ENCODE peak calls at places on chromosomes 1 and 21, in nine cellular contexts. P is left ventricle myocardium inferior, Q is trophoblast cell, Z is neuronal stem cell, M is GM12865, K is aorta, Y is IMR-90, N is brain microvascular endothelial cell, J is HCT116. C is an unnamed sample.
A peak's percentile ranks its signal among the peaks of the same experiment; 100 is the strongest.

GRCh38 chr1:56357931-56358783 is 221.2 kb downstream of the PLPP3 start:
- DNase-seq in M (no peak), J (no peak), Q (no peak), N (no peak), Y (no peak), K (no peak), P (no peak), Z (no peak), C (no peak)

GRCh38 chr1:204520834-204521709 is 4.9 kb downstream of the MDM4 start:
- DNase-seq in K (no peak), M (peak; percentile 90), N (peak; percentile 52), P (no peak), Y (peak; percentile 90), Q (no peak), Z (no peak), J (no peak), C (peak; percentile 84)

GRCh38 chr1:7402548-7402850 is 368.6 kb upstream of the VAMP3 start:
- DNase-seq in K (no peak), Z (no peak), J (no peak), Q (no peak), M (peak; percentile 43), P (no peak), N (no peak), Y (no peak), C (no peak)

GRCh38 chr21:45471229-45472052 is 66.5 kb downstream of the COL18A1 start:
- DNase-seq in P (peak; percentile 59), K (peak; percentile 58), Q (no peak), J (no peak), Z (no peak), N (peak; percentile 58), M (no peak), Y (peak; percentile 93), C (peak; percentile 94)

GRCh38 chr1:66938618-66939017 is 13.8 kb downstream of the MIER1 start:
- DNase-seq in Y (peak; percentile 45), J (no peak), N (no peak), M (no peak), K (no peak), Q (no peak), P (no peak), Z (no peak), C (peak; percentile 41)

GRCh38 chr1:201552941-201553341 is 14.0 kb downstream of the NAV1 start:
- DNase-seq in Y (peak; percentile 76), Z (no peak), P (no peak), M (no peak), J (no peak), N (peak; percentile 75), Q (no peak), K (no peak), C (peak; percentile 62)

GRCh38 chr1:65681101-65681500 is 111.6 kb upstream of the PDE4B start:
- DNase-seq in N (peak; percentile 81), M (no peak), P (no peak), K (no peak), J (no peak), Y (peak; percentile 70), Z (no peak), Q (peak; percentile 9), C (peak; percentile 59)

GRCh38 chr1:36869054-36869453 is 165.3 kb downstream of the GRIK3 start:
- DNase-seq in J (no peak), K (no peak), Z (no peak), Q (no peak), Y (no peak), M (no peak), N (no peak), P (no peak), C (no peak)

GRCh38 chr1:89974701-89975470 is 20.0 kb upstream of the ZNF326 start:
- DNase-seq in N (no peak), M (no peak), J (no peak), Y (peak; percentile 80), K (no peak), Z (no peak), Q (no peak), P (no peak), C (peak; percentile 57)

GRCh38 chr1:47931395-47931794 is 65.8 kb downstream of the TRABD2B start:
- DNase-seq in J (peak; percentile 19), N (no peak), Q (no peak), M (peak; percentile 24), K (no peak), P (no peak), Y (no peak), Z (no peak), C (no peak)

GRCh38 chr1:213374369-213374768 is 323.3 kb downstream of the RPS6KC1 start:
- DNase-seq in Z (peak; percentile 80), N (peak; percentile 36), K (peak; percentile 69), Q (peak; percentile 42), M (peak; percentile 59), Y (peak; percentile 32), J (peak; percentile 40), P (peak; percentile 43), C (peak; percentile 43)

GRCh38 chr1:245788269-245788668 is 633.5 kb downstream of the KIF26B start:
- DNase-seq in P (no peak), K (no peak), Y (peak; percentile 98), Z (no peak), M (no peak), Q (peak; percentile 67), N (peak; percentile 93), J (no peak), C (peak; percentile 97)

GRCh38 chr1:3799976-3800685 is 3.8 kb upstream of the LRRC47 start:
- DNase-seq in K (no peak), Q (peak; percentile 31), Z (no peak), J (no peak), M (no peak), P (no peak), Y (no peak), N (no peak), C (no peak)

DNA sequence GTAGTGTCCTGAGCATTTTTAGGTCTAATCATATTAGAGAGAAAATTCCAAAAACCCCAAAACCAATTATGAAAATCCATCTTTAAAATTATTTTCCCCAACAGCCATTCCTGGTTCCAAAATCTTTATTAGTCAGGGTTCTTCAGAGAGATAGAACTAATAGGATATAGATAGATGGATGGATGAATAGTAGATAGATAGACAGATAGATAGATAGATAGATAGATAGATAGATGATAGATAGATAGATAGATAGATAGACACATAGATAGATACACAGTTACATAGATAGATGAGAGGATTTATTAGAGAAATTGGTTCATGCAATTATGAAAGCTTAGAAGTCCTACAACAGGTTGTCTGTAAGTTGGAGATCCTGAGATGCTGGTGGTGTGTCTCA is 122.7 kb upstream of the POGK start:
- DNase-seq in Y (no peak), Z (no peak), J (no peak), P (no peak), Q (no peak), M (no peak), K (no peak), N (no peak), C (no peak)
- H3K4me3 ChIP-seq in Y (no peak overlapping the region), Z (no peak overlapping the region), J (no peak overlapping the region), P (no peak overlapping the region), Q (no peak overlapping the region), M (no peak overlapping the region), K (no peak overlapping the region), N (no peak overlapping the region), C (no peak overlapping the region)

GRCh38 chr1:182587666-182588438 is 1.2 kb downstream of the RNASEL start:
- DNase-seq in Q (no peak), K (no peak), J (no peak), M (no peak), N (no peak), Z (no peak), P (no peak), Y (no peak), C (no peak)
- H3K4me3 ChIP-seq in Q (no peak overlapping the region), K (no peak overlapping the region), J (peak overlapping the region; percentile 69), M (peak overlapping the region; percentile 77), N (peak overlapping the region; percentile 70), Z (peak overlapping the region; percentile 58), P (peak overlapping the region; percentile 79), Y (peak overlapping the region; percentile 54), C (peak overlapping the region; percentile 90)

GRCh38 chr1:41673806-41674205 is 189.3 kb upstream of the EDN2 start:
- DNase-seq in J (no peak), Y (peak; percentile 17), N (no peak), M (peak; percentile 58), Z (no peak), K (no peak), Q (no peak), P (no peak), C (peak; percentile 42)

GRCh38 chr1:41673355-41673754 is 188.9 kb upstream of the EDN2 start:
- DNase-seq in J (no peak), M (peak; percentile 82), N (no peak), Y (peak; percentile 64), P (no peak), Z (no peak), K (no peak), Q (no peak), C (peak; percentile 70)

GRCh38 chr1:41671116-41671755 is 186.8 kb upstream of the EDN2 start:
- DNase-seq in Z (no peak), Y (no peak), J (no peak), N (no peak), Q (no peak), K (no peak), P (no peak), M (no peak), C (no peak)

GRCh38 chr1:41672173-41672572 is 187.7 kb upstream of the EDN2 start:
- DNase-seq in Q (peak; percentile 80), J (peak; percentile 52), Z (no peak), Y (peak; percentile 86), P (no peak), K (no peak), N (peak; percentile 80), M (no peak), C (peak; percentile 56)

DNA sequence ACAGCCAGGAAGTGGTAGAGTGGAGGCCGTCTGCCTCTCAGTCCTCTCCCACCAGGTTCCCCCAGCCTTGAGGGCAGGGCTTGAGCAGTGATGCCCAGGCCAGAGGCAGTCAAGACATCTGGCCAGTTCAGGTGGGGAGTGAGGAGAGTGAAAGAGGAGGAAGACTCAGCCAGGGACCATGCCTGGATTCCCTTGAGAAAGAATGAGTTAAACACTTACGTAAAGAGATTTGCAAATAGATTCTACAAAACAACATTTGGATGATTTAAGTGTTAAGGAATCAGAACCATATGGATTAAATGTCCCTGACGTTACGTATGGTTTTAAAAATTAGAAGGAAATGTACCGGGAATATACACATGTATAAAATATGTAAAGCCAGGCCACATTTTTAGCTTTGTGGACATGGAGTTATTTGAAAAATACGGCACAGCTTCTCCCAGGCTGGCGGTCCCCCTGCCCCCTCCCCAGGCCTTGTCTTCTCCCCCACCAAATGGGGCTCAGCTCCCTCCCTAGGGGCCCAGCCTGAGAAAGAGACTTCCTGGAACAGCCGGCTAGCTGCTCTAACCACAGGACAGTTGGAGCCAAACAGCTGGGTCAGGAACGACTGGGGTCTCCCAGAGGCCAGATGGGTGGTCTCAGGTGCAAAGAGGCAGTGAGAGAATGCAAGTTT is 188.3 kb upstream of the EDN2 start:
- DNase-seq in M (no peak), P (no peak), Q (no peak), J (no peak), N (peak; percentile 45), Y (peak; percentile 95), Z (no peak), K (no peak), C (peak; percentile 97)
- H3K4me3 ChIP-seq in M (peak overlapping the region; percentile 3), P (no peak overlapping the region), Q (no peak overlapping the region), J (no peak overlapping the region), N (no peak overlapping the region), Y (no peak overlapping the region), Z (no peak overlapping the region), K (no peak overlapping the region), C (no peak overlapping the region)

DNA sequence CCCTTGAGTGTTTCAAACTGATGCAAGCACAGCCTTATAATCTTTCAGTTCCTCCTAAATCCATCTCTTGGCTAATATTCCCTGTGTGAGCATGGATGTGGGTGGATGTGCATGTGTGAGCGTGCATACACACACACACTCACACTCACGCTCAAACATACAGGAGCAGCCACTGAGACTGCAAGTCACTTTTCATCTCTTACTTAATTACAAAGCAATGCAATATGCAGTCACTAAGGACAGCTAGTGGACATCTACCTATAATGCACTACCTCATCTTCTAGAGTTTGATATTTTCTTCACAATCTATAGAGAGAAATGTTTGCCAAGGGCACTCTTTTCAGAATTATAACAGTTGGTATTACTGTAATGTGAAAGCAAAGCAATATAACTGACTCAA is 1.4 kb downstream of the ESRRG start:
- DNase-seq in K (no peak), P (no peak), N (no peak), Z (no peak), J (no peak), M (no peak), Y (no peak), Q (no peak), C (no peak)
- H3K4me3 ChIP-seq in K (no peak overlapping the region), P (peak overlapping the region; percentile 65), N (no peak overlapping the region), Z (no peak overlapping the region), J (no peak overlapping the region), M (no peak overlapping the region), Y (no peak overlapping the region), Q (no peak overlapping the region), C (no peak overlapping the region)

C was measured in fibroblast of mammary gland.